ENCODE peak calls at places on chromosomes 13 and 19, in four cellular contexts. S, L, P and N are unnamed samples.

GRCh38 chr13:52173373-52173772 is 14.0 kb upstream of the NEK3 start:
- DNase-seq in S (no peak), L (no peak), P (no peak), N (no peak)

GRCh38 chr13:49869514-49869913 is 66.6 kb downstream of the SPRYD7 start:
- DNase-seq in S (peak; percentile 20), L (no peak), P (no peak), N (no peak)

GRCh38 chr19:52398091-52398461 is 427 bp downstream of the ZNF528 start:
- DNase-seq in S (peak; percentile 11), L (peak; percentile 19), P (no peak), N (no peak)

GRCh38 chr19:32914879-32915278 is 45.3 kb upstream of the SLC7A9 start:
- DNase-seq in S (no peak), L (no peak), P (no peak), N (no peak)

GRCh38 chr19:5738423-5738822 is 18.0 kb downstream of the CATSPERD start:
- DNase-seq in S (no peak), L (no peak), P (no peak), N (no peak)

GRCh38 chr19:18173054-18173571 is 500 bp upstream of the IFI30 start:
- DNase-seq in S (no peak), L (peak; percentile 67), P (no peak), N (no peak)

GRCh38 chr19:47821460-47822020 is at the start of gene CRX:
- DNase-seq in S (no peak), L (no peak), P (no peak), N (no peak)

GRCh38 chr13:112714772-112715569 is 25.1 kb downstream of the ATP11A start:
- DNase-seq in S (no peak), L (no peak), P (no peak), N (no peak)

GRCh38 chr19:2732157-2732725 is 7.6 kb downstream of the SLC39A3 start:
- DNase-seq in S (no peak), L (no peak), P (no peak), N (no peak)

GRCh38 chr13:63421113-63421512 is 2005.5 kb upstream of the PCDH20 start:
- DNase-seq in S (no peak), L (no peak), P (no peak), N (no peak)

GRCh38 chr19:36003284-36003683 is 5.3 kb downstream of the SYNE4 start:
- DNase-seq in S (no peak), L (no peak), P (no peak), N (no peak)

GRCh38 chr13:103287659-103288058 is 221.4 kb upstream of the SLC10A2 start:
- DNase-seq in S (peak; percentile 85), L (no peak), P (no peak), N (no peak)

GRCh38 chr13:100611678-100612492 is 23.3 kb upstream of the GGACT start:
- DNase-seq in S (peak; percentile 49), L (no peak), P (no peak), N (no peak)

GRCh38 chr13:98214008-98214643 is 37.1 kb upstream of the RNF113B start:
- DNase-seq in S (peak; percentile 86), L (no peak), P (no peak), N (peak; percentile 85)

GRCh38 chr13:102869948-102870676 is 24.3 kb downstream of the ERCC5 start:
- DNase-seq in S (peak; percentile 6), L (peak; percentile 20), P (no peak), N (no peak)

GRCh38 chr19:4660181-4660791 is 9.9 kb downstream of the MYDGF start:
- DNase-seq in S (no peak), L (no peak), P (no peak), N (no peak)

GRCh38 chr19:18848860-18849661 is 17.3 kb downstream of the UPF1 start:
- DNase-seq in S (no peak), L (peak; percentile 77), P (peak; percentile 46), N (no peak)

GRCh38 chr13:95588721-95589120 is 36.2 kb downstream of the CLDN10 start:
- DNase-seq in S (peak; percentile 60), L (no peak), P (no peak), N (no peak)

GRCh38 chr13:33401238-33401637 is 115.7 kb upstream of the STARD13 start:
- DNase-seq in S (no peak), L (no peak), P (no peak), N (no peak)

GRCh38 chr13:28273919-28274318 is 135.6 kb downstream of the PAN3 start:
- DNase-seq in S (no peak), L (no peak), P (no peak), N (no peak)

GRCh38 chr19:53537523-53538377 is at the start of gene ZNF331:
- DNase-seq in S (peak; percentile 71), L (peak; percentile 82), P (peak; percentile 33), N (no peak)
- TF ChIP-seq CTCF in S (peak; percentile 35), L (peak; percentile 41), P (peak; percentile 49), N (peak; percentile 51)

GRCh38 chr19:31385744-31386143 is 36.5 kb upstream of the TSHZ3 start:
- DNase-seq in S (no peak), L (no peak), P (no peak), N (no peak)
- H3K9me3 ChIP-seq in S (no peaks in the 10 kb centered on the region), L (no peaks in the 10 kb centered on the region), P (no peaks in the 10 kb centered on the region), N (no peaks in the 10 kb centered on the region)

DNA sequence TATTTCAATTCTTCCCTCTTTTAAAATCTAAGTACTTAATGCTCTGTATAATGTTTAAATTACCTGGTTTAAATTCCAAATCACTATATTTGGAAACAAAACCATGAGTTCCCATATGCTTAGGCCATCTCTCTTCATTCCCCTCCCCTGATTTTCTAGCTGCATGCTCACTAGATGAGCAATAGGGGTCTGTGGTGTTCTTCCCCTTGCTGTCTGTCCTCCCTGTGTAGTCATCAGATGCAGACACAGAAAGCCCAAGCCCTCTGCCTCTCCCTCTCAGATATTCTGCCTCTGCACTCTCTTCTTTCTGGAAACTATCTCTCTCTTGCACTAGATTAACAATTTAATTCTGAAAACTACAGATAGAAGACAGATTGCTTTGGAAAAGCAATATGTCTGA is 1730.2 kb downstream of the OLFM4 start:
- DNase-seq in S (no peak), L (no peak), P (no peak), N (no peak)
- TF ChIP-seq CTCF in S (no peak), L (no peak), P (no peak), N (no peak)

GRCh38 chr19:1269065-1269477 is at the start of gene CIRBP:
- DNase-seq in S (peak; percentile 98), L (peak; percentile 100), P (peak; percentile 100), N (peak; percentile 98)

GRCh38 chr19:1267441-1268391 is 1.4 kb upstream of the CIRBP start:
- DNase-seq in S (peak; percentile 58), L (peak; percentile 59), P (no peak), N (no peak)

GRCh38 chr19:1269478-1270167 is 491 bp downstream of the CIRBP start:
- DNase-seq in S (peak; percentile 88), L (peak; percentile 94), P (peak; percentile 87), N (no peak)

GRCh38 chr19:1266818-1267440 is 2.2 kb upstream of the CIRBP start:
- DNase-seq in S (no peak), L (peak; percentile 66), P (no peak), N (no peak)

GRCh38 chr19:1268392-1269064 is 604 bp upstream of the CIRBP start:
- DNase-seq in S (no peak), L (no peak), P (no peak), N (no peak)
- H3K9me3 ChIP-seq in S (no peaks in the 10 kb centered on the region), L (no peaks in the 10 kb centered on the region), P (no peaks in the 10 kb centered on the region), N (no peaks in the 10 kb centered on the region)

GRCh38 chr19:1220452-1221037 is 15.0 kb downstream of the STK11 start:
- DNase-seq in S (no peak), L (no peak), P (no peak), N (no peak)
- TF ChIP-seq CTCF in S (no peak), L (no peak), P (no peak), N (no peak)

DNA sequence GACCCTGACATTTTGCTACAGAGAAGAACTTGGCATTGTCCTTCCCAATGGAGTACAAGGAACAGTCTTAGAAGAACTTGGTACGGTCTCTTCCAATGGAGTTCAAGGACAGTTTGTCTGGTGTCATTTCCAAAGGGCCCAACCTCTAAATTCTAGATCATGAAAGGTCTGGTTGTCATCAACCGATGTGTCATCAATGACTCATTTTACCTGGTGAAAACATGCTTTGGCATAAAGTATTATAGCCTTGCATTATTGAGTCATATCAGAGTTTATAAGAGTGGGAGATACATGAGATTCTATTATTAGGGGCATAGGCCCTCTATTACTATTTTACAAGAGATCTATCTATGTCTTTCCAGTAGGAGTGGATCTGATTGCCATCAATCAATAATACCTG is 4.3 kb downstream of the CYP2B6 start:
- DNase-seq in S (no peak), L (no peak), P (no peak), N (no peak)
- H3K9me3 ChIP-seq in S (no peaks in the 10 kb centered on the region), L (no peaks in the 10 kb centered on the region), P (no peaks in the 10 kb centered on the region), N (no peaks in the 10 kb centered on the region)

GRCh38 chr13:20719783-20720182 is 16.3 kb downstream of the IL17D start:
- DNase-seq in S (no peak), L (no peak), P (no peak), N (no peak)

GRCh38 chr13:20721058-20721453 is 17.6 kb downstream of the IL17D start:
- DNase-seq in S (no peak), L (no peak), P (no peak), N (no peak)

GRCh38 chr13:20718958-20719566 is 15.6 kb downstream of the IL17D start:
- DNase-seq in S (no peak), L (no peak), P (no peak), N (no peak)

GRCh38 chr13:20720499-20720898 is 17.0 kb downstream of the IL17D start:
- DNase-seq in S (no peak), L (no peak), P (no peak), N (no peak)

DNA sequence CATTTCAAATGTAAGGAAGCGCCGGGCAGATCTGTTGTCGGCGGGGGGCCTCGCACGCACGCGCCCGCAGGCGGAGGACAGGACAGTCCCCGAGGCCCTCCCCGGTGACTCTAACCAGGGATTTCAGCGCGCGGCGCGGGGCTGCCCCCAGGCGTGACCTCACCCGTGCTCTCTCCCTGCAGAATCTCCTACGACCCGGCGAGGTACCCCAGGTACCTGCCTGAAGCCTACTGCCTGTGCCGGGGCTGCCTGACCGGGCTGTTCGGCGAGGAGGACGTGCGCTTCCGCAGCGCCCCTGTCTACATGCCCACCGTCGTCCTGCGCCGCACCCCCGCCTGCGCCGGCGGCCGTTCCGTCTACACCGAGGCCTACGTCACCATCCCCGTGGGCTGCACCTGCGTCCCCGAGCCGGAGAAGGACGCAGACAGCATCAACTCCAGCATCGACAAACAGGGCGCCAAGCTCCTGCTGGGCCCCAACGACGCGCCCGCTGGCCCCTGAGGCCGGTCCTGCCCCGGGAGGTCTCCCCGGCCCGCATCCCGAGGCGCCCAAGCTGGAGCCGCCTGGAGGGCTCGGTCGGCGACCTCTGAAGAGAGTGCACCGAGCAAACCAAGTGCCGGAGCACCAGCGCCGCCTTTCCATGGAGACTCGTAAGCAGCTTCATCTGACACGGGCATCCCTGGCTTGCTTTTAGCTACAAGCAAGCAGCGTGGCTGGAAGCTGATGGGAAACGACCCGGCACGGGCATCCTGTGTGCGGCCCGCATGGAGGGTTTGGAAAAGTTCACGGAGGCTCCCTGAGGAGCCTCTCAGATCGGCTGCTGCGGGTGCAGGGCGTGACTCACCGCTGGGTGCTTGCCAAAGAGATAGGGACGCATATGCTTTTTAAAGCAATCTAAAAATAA is 18.2 kb downstream of the IL17D start:
- DNase-seq in S (peak; percentile 66), L (peak; percentile 85), P (no peak), N (peak; percentile 24)
- TF ChIP-seq CTCF in S (no peak), L (no peak), P (peak; percentile 13), N (no peak)